ENCODE peak calls at places on chromosomes 6 and 20, in seven cellular contexts. One of them, this sample, is unnamed.

GRCh38 chr20:58571942-58572666 is 56.9 kb upstream of the APCDD1L start:
- DNase-seq in IMR-90: peak
- DNase-seq in GM23338: no peak
- DNase-seq in H1: no peak
- DNase-seq in HCT116: no peak
- DNase-seq in GM12878: no peak
- DNase-seq in SK-N-SH: no peak
- DNase-seq in this sample: no peak

GRCh38 chr6:118908441-118908840 is 14.5 kb downstream of the ASF1A start:
- DNase-seq in IMR-90: peak
- DNase-seq in GM23338: no peak
- DNase-seq in H1: no peak
- DNase-seq in HCT116: no peak
- DNase-seq in GM12878: no peak
- DNase-seq in SK-N-SH: no peak
- DNase-seq in this sample: no peak

GRCh38 chr6:71393471-71393870 is 104.9 kb downstream of the OGFRL1 start:
- DNase-seq in IMR-90: peak
- DNase-seq in GM23338: no peak
- DNase-seq in H1: no peak
- DNase-seq in HCT116: no peak
- DNase-seq in GM12878: no peak
- DNase-seq in SK-N-SH: no peak
- DNase-seq in this sample: no peak

GRCh38 chr20:11168026-11168425 is 494.2 kb upstream of the JAG1 start:
- DNase-seq in IMR-90: peak
- DNase-seq in GM23338: no peak
- DNase-seq in H1: no peak
- DNase-seq in HCT116: no peak
- DNase-seq in GM12878: no peak
- DNase-seq in SK-N-SH: no peak
- DNase-seq in this sample: no peak

GRCh38 chr6:112223070-112223861 is 31.1 kb downstream of the LAMA4 start:
- DNase-seq in IMR-90: peak
- DNase-seq in GM23338: no peak
- DNase-seq in H1: no peak
- DNase-seq in HCT116: no peak
- DNase-seq in GM12878: no peak
- DNase-seq in SK-N-SH: no peak
- DNase-seq in this sample: no peak

GRCh38 chr6:56026461-56027180 is 151.2 kb upstream of the BMP5 start:
- DNase-seq in IMR-90: no peak
- DNase-seq in GM23338: no peak
- DNase-seq in H1: no peak
- DNase-seq in HCT116: no peak
- DNase-seq in GM12878: no peak
- DNase-seq in SK-N-SH: no peak
- DNase-seq in this sample: no peak

GRCh38 chr20:18465536-18466200 is 1.2 kb downstream of the DZANK1 start:
- DNase-seq in IMR-90: no peak
- DNase-seq in GM23338: no peak
- DNase-seq in H1: no peak
- DNase-seq in HCT116: no peak
- DNase-seq in GM12878: peak
- DNase-seq in SK-N-SH: no peak
- DNase-seq in this sample: no peak

GRCh38 chr6:109240370-109241084 is 141.7 kb downstream of the CD164 start:
- DNase-seq in IMR-90: no peak
- DNase-seq in GM23338: no peak
- DNase-seq in H1: no peak
- DNase-seq in HCT116: no peak
- DNase-seq in GM12878: no peak
- DNase-seq in SK-N-SH: no peak
- DNase-seq in this sample: no peak

GRCh38 chr6:33091957-33092356 is 16.2 kb downstream of the HLA-DPB1 start:
- DNase-seq in IMR-90: no peak
- DNase-seq in GM23338: peak
- DNase-seq in H1: no peak
- DNase-seq in HCT116: peak
- DNase-seq in GM12878: no peak
- DNase-seq in SK-N-SH: peak
- DNase-seq in this sample: peak

GRCh38 chr20:47137231-47137865 is 219.2 kb downstream of the ZMYND8 start:
- DNase-seq in IMR-90: peak
- DNase-seq in GM23338: no peak
- DNase-seq in H1: no peak
- DNase-seq in HCT116: no peak
- DNase-seq in GM12878: no peak
- DNase-seq in SK-N-SH: no peak
- DNase-seq in this sample: peak

GRCh38 chr6:151722342-151722741 is 85.1 kb upstream of the ESR1 start:
- DNase-seq in IMR-90: no peak
- DNase-seq in GM23338: no peak
- DNase-seq in H1: no peak
- DNase-seq in HCT116: no peak
- DNase-seq in GM12878: no peak
- DNase-seq in SK-N-SH: no peak
- DNase-seq in this sample: no peak

GRCh38 chr20:62339647-62340062 is 27.5 kb downstream of the LAMA5 start:
- DNase-seq in IMR-90: no peak
- DNase-seq in GM23338: no peak
- DNase-seq in H1: no peak
- DNase-seq in HCT116: no peak
- DNase-seq in GM12878: peak
- DNase-seq in SK-N-SH: no peak
- DNase-seq in this sample: no peak

GRCh38 chr6:104784884-104785283 is 74.8 kb downstream of the HACE1 start:
- DNase-seq in IMR-90: peak
- DNase-seq in GM23338: no peak
- DNase-seq in H1: no peak
- DNase-seq in HCT116: no peak
- DNase-seq in GM12878: no peak
- DNase-seq in SK-N-SH: peak
- DNase-seq in this sample: no peak

GRCh38 chr6:72849346-72849745 is 227.5 kb downstream of the KCNQ5 start:
- DNase-seq in IMR-90: peak
- DNase-seq in GM23338: no peak
- DNase-seq in H1: no peak
- DNase-seq in HCT116: no peak
- DNase-seq in GM12878: no peak
- DNase-seq in SK-N-SH: no peak
- DNase-seq in this sample: no peak

GRCh38 chr6:157281570-157281969 is 41.7 kb downstream of the TMEM242 start:
- DNase-seq in IMR-90: no peak
- DNase-seq in GM23338: peak
- DNase-seq in H1: no peak
- DNase-seq in HCT116: no peak
- DNase-seq in GM12878: no peak
- DNase-seq in SK-N-SH: peak
- DNase-seq in this sample: no peak

GRCh38 chr6:125375013-125375412 is 73.2 kb upstream of the HDDC2 start:
- DNase-seq in IMR-90: no peak
- DNase-seq in GM23338: no peak
- DNase-seq in H1: no peak
- DNase-seq in HCT116: no peak
- DNase-seq in GM12878: no peak
- DNase-seq in SK-N-SH: no peak
- DNase-seq in this sample: no peak

GRCh38 chr20:59820204-59821041 is 113.0 kb downstream of the SYCP2 start:
- DNase-seq in IMR-90: no peak
- DNase-seq in GM23338: no peak
- DNase-seq in H1: no peak
- DNase-seq in HCT116: no peak
- DNase-seq in GM12878: no peak
- DNase-seq in SK-N-SH: peak
- DNase-seq in this sample: no peak

GRCh38 chr6:113190170-113190569 is 667.0 kb upstream of the MARCKS start:
- DNase-seq in IMR-90: no peak
- DNase-seq in GM23338: peak
- DNase-seq in H1: no peak
- DNase-seq in HCT116: peak
- DNase-seq in GM12878: no peak
- DNase-seq in SK-N-SH: no peak
- DNase-seq in this sample: peak

GRCh38 chr6:162900503-162900902 is 172.7 kb downstream of the PACRG start:
- DNase-seq in IMR-90: no peak
- DNase-seq in GM23338: no peak
- DNase-seq in H1: no peak
- DNase-seq in HCT116: no peak
- DNase-seq in GM12878: no peak
- DNase-seq in SK-N-SH: no peak
- DNase-seq in this sample: no peak

GRCh38 chr6:16361121-16361520 is 122.7 kb downstream of the GMPR start:
- DNase-seq in IMR-90: no peak
- DNase-seq in GM23338: no peak
- DNase-seq in H1: no peak
- DNase-seq in HCT116: no peak
- DNase-seq in GM12878: no peak
- DNase-seq in SK-N-SH: no peak
- DNase-seq in this sample: no peak

GRCh38 chr6:44733868-44734267 is 346.4 kb downstream of the CDC5L start:
- DNase-seq in IMR-90: no peak
- DNase-seq in GM23338: no peak
- DNase-seq in H1: no peak
- DNase-seq in HCT116: no peak
- DNase-seq in GM12878: no peak
- DNase-seq in SK-N-SH: no peak
- DNase-seq in this sample: no peak

DNA sequence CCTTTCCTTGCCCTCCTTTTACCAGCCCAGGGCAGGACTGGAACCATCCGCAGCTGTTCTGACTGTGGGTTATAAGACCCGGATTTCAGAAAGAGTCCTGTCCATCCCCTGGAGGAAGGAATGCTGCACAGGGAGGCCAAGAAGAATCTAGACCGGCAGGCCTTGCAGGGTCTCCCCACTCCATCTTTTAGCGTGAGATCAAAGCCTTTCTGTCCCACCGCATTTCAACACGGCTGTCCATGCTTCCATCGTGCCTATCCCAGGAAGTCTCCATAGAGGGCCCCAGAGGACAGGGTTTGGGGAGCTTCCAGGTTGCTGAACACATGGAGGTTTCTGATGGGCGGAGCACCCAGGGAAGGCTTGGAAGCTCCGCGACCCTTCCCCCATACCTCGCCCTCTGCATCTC is 79.3 kb upstream of the AGPAT4 start:
- DNase-seq in IMR-90: no peak
- DNase-seq in GM23338: peak
- DNase-seq in H1: peak
- DNase-seq in HCT116: peak
- DNase-seq in GM12878: no peak
- DNase-seq in SK-N-SH: peak
- DNase-seq in this sample: peak
- TF ChIP-seq CTCF in IMR-90: no peak
- TF ChIP-seq CTCF in GM23338: peak
- TF ChIP-seq CTCF in H1: peak
- TF ChIP-seq CTCF in HCT116: no peak
- TF ChIP-seq CTCF in GM12878: no peak
- TF ChIP-seq CTCF in SK-N-SH: peak
- TF ChIP-seq CTCF in this sample: peak

GRCh38 chr6:54850061-54850460 is 3.5 kb downstream of the FAM83B start:
- DNase-seq in IMR-90: no peak
- DNase-seq in GM23338: no peak
- DNase-seq in H1: no peak
- DNase-seq in HCT116: no peak
- DNase-seq in GM12878: no peak
- DNase-seq in SK-N-SH: no peak
- DNase-seq in this sample: no peak
- H3K4me2 ChIP-seq in IMR-90: no peak
- H3K4me2 ChIP-seq in GM23338: no peak
- H3K4me2 ChIP-seq in H1: no peak
- H3K4me2 ChIP-seq in HCT116: no peak
- H3K4me2 ChIP-seq in GM12878: no peak
- H3K4me2 ChIP-seq in SK-N-SH: no peak
- H3K4me2 ChIP-seq in this sample: no peak

GRCh38 chr6:7691021-7691420 is 34.9 kb upstream of the BMP6 start:
- DNase-seq in IMR-90: no peak
- DNase-seq in GM23338: no peak
- DNase-seq in H1: no peak
- DNase-seq in HCT116: no peak
- DNase-seq in GM12878: no peak
- DNase-seq in SK-N-SH: no peak
- DNase-seq in this sample: no peak

GRCh38 chr6:7696061-7696460 is 29.8 kb upstream of the BMP6 start:
- DNase-seq in IMR-90: no peak
- DNase-seq in GM23338: no peak
- DNase-seq in H1: no peak
- DNase-seq in HCT116: no peak
- DNase-seq in GM12878: no peak
- DNase-seq in SK-N-SH: no peak
- DNase-seq in this sample: no peak

GRCh38 chr6:7693827-7694226 is 32.1 kb upstream of the BMP6 start:
- DNase-seq in IMR-90: no peak
- DNase-seq in GM23338: no peak
- DNase-seq in H1: no peak
- DNase-seq in HCT116: no peak
- DNase-seq in GM12878: no peak
- DNase-seq in SK-N-SH: no peak
- DNase-seq in this sample: no peak

GRCh38 chr6:7691675-7692452 is 34.0 kb upstream of the BMP6 start:
- DNase-seq in IMR-90: peak
- DNase-seq in GM23338: peak
- DNase-seq in H1: peak
- DNase-seq in HCT116: peak
- DNase-seq in GM12878: no peak
- DNase-seq in SK-N-SH: no peak
- DNase-seq in this sample: peak

DNA sequence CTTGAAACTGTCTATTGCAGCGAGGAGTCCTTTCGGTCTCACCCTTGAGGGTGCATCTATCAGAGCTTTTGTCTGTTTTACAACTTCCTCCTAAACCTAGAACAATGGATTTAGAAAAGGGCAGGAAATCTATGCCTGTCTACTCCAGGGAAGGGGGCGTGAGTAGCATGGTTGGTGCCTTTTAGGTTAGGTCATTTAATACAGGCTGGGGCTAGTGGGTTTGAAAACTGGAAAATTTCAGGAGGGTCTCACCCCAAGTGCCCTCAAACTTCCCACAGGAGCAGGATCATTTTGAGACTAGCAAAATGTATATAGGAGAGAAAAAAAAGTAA is 33.5 kb upstream of the BMP6 start:
- DNase-seq in IMR-90: no peak
- DNase-seq in GM23338: no peak
- DNase-seq in H1: no peak
- DNase-seq in HCT116: no peak
- DNase-seq in GM12878: no peak
- DNase-seq in SK-N-SH: no peak
- DNase-seq in this sample: no peak
- H2AFZ ChIP-seq in IMR-90: peak
- H2AFZ ChIP-seq in GM23338: peak
- H2AFZ ChIP-seq in H1: peak
- H2AFZ ChIP-seq in HCT116: peak
- H2AFZ ChIP-seq in GM12878: no peak
- H2AFZ ChIP-seq in SK-N-SH: peak
- H2AFZ ChIP-seq in this sample: peak

DNA sequence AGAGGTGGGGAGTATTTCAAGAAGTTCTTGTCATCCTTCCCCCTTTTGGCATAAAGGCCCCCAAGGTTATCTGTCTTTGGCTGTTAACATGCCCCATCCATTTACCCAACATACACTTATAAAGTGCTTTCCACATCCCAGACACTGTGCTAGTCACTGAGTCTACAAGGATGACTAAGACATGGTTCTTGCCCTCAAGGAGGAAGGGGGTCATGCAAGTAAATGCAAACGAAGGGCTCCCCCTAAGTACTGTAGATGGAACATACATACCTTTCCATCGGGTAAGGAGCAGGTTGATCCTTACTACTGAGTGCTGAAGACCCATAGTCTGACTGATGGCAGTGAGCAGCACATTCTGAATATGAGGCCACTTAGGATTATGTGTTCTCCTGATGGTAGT is 38.3 kb downstream of the HECA start:
- DNase-seq in IMR-90: peak
- DNase-seq in GM23338: no peak
- DNase-seq in H1: no peak
- DNase-seq in HCT116: no peak
- DNase-seq in GM12878: no peak
- DNase-seq in SK-N-SH: no peak
- DNase-seq in this sample: no peak
- TF ChIP-seq CTCF in IMR-90: peak
- TF ChIP-seq CTCF in GM23338: peak
- TF ChIP-seq CTCF in H1: no peak
- TF ChIP-seq CTCF in HCT116: no peak
- TF ChIP-seq CTCF in GM12878: peak
- TF ChIP-seq CTCF in SK-N-SH: no peak
- TF ChIP-seq CTCF in this sample: no peak

This sample was measured in neural progenitor cell.